ENCODE peak calls at places on chromosome 21, in nine cellular contexts. P is T-helper 9 cell, Z is retina, U is aorta, M is GOT3, N is NCI-H1092 treated with DMSO at 0.1 percent for 48 hours, W is SJSA1, R is GM03348, A is Ammon's horn. B is an unnamed sample.
A peak's percentile ranks its signal among the peaks of the same experiment; 100 is the strongest.

GRCh38 chr21:14114251-14114650 is 96.5 kb downstream of the LIPI start:
- DNase-seq in A (no peak), P (no peak), W (no peak), M (no peak), U (no peak), N (no peak), Z (no peak), R (no peak), B (no peak)

GRCh38 chr21:34661848-34662247 is 6.9 kb upstream of the CLIC6 start:
- DNase-seq in R (no peak), M (no peak), P (no peak), Z (no peak), A (no peak), W (no peak), N (no peak), U (no peak), B (no peak)

GRCh38 chr21:42523941-42524340 is 10.3 kb downstream of the SLC37A1 start:
- DNase-seq in N (peak; percentile 66), U (no peak), R (no peak), Z (no peak), W (no peak), P (no peak), M (no peak), A (no peak), B (no peak)

GRCh38 chr21:32336711-32337110 is 38.1 kb downstream of the MRAP start:
- DNase-seq in N (no peak), W (no peak), A (peak; percentile 68), M (no peak), P (no peak), Z (no peak), R (peak; percentile 32), U (no peak), B (no peak)

GRCh38 chr21:26850116-26850643 is 5.0 kb upstream of the ADAMTS1 start:
- DNase-seq in W (no peak), N (peak; percentile 42), R (peak; percentile 50), A (peak; percentile 32), P (no peak), Z (peak; percentile 56), M (no peak), U (no peak), B (peak; percentile 81)

GRCh38 chr21:44700101-44701022 is 3.4 kb downstream of the KRTAP10-12 start:
- DNase-seq in Z (peak; percentile 48), U (no peak), N (no peak), A (no peak), P (no peak), W (no peak), R (no peak), M (no peak), B (no peak)

GRCh38 chr21:26965567-26966359 is 1.1 kb downstream of the ADAMTS5 start:
- DNase-seq in W (no peak), M (no peak), P (no peak), A (peak; percentile 28), U (peak; percentile 87), Z (peak; percentile 86), R (peak; percentile 68), N (no peak), B (peak; percentile 82)

GRCh38 chr21:27418338-27418737 is 451.4 kb upstream of the ADAMTS5 start:
- DNase-seq in R (no peak), U (no peak), W (no peak), Z (no peak), A (no peak), M (no peak), P (no peak), N (no peak), B (no peak)

GRCh38 chr21:45875416-45875760 is 106.2 kb upstream of the COL6A1 start:
- DNase-seq in M (no peak), A (no peak), N (no peak), P (no peak), U (peak; percentile 51), R (no peak), Z (no peak), W (no peak), B (no peak)

GRCh38 chr21:44067011-44067839 is 40.0 kb upstream of the PWP2 start:
- DNase-seq in P (no peak), Z (no peak), U (no peak), R (no peak), A (no peak), M (no peak), W (no peak), N (no peak), B (no peak)

GRCh38 chr21:27329255-27329851 is 362.5 kb upstream of the ADAMTS5 start:
- DNase-seq in W (no peak), Z (no peak), M (no peak), P (no peak), A (no peak), U (no peak), N (no peak), R (no peak), B (no peak)

GRCh38 chr21:42201615-42202161 is 17.3 kb upstream of the ABCG1 start:
- DNase-seq in M (no peak), A (no peak), Z (no peak), R (no peak), P (no peak), N (no peak), W (peak; percentile 36), U (no peak), B (no peak)

GRCh38 chr21:27580276-27580675 is 613.4 kb upstream of the ADAMTS5 start:
- DNase-seq in N (no peak), A (no peak), M (no peak), W (no peak), U (no peak), P (no peak), R (no peak), Z (no peak), B (no peak)

GRCh38 chr21:15003463-15004135 is 61.2 kb downstream of the NRIP1 start:
- DNase-seq in R (no peak), W (no peak), U (no peak), Z (peak; percentile 89), M (no peak), P (no peak), A (no peak), N (peak; percentile 82), B (peak; percentile 51)

B was measured in cerebellar cortex.